ENCODE peak calls at places on chromosomes 16 and 17, in four cellular contexts. I is non-pigmented ciliary epithelial cell, K is KBM-7, L is ecto neural progenitor cell. V is an unnamed sample.

GRCh38 chr16:21302454-21302853 is 24.4 kb upstream of the CRYM start:
- DNase-seq in K (no peak), I (no peak), L (no peak), V (no peak)

GRCh38 chr16:72721981-72722380 is 325.9 kb downstream of the ZFHX3 start:
- DNase-seq in L (no peak), I (no peak), K (no peak), V (no peak)

GRCh38 chr17:77314601-77315000 is 173.8 kb downstream of the SEC14L1 start:
- DNase-seq in K (no peak), L (no peak), I (no peak), V (no peak)

GRCh38 chr17:57567278-57567677 is 177.8 kb downstream of the CCDC182 start:
- DNase-seq in L (no peak), I (no peak), K (no peak), V (no peak)

GRCh38 chr17:61155590-61156181 is 244.0 kb upstream of the TBX2 start:
- DNase-seq in I (no peak), L (no peak), K (no peak), V (no peak)

GRCh38 chr17:5413682-5414081 is 5.8 kb downstream of the NUP88 start:
- DNase-seq in L (no peak), I (no peak), K (no peak), V (no peak)

GRCh38 chr16:23306199-23307100 is 4.3 kb downstream of the SCNN1B start:
- DNase-seq in I (no peak), K (no peak), L (no peak), V (no peak)

GRCh38 chr16:23362460-23363317 is 60.6 kb downstream of the SCNN1B start:
- DNase-seq in L (no peak), K (no peak), I (no peak), V (no peak)

GRCh38 chr17:55286681-55287589 is 22.2 kb downstream of the HLF start:
- DNase-seq in I (no peak), L (no peak), K (no peak), V (no peak)

GRCh38 chr17:55674107-55674506 is 48.6 kb downstream of the TMEM100 start:
- DNase-seq in K (no peak), I (no peak), L (no peak), V (no peak)

GRCh38 chr17:50507871-50508572 is at the start of gene MYCBPAP:
- DNase-seq in I (no peak), L (peak), K (peak), V (peak)

GRCh38 chr16:2752035-2752849 is at the start of gene SRRM2:
- DNase-seq in K (peak), L (peak), I (peak), V (peak)

GRCh38 chr16:87657621-87658192 is 55.4 kb downstream of the JPH3 start:
- DNase-seq in I (no peak), K (peak), L (no peak), V (no peak)

GRCh38 chr17:76736349-76737081 is 616 bp downstream of the SRSF2 start:
- DNase-seq in L (peak), K (peak), I (no peak), V (no peak)

GRCh38 chr16:31330553-31330890 is 24.5 kb upstream of the ITGAX start:
- DNase-seq in I (no peak), K (no peak), L (no peak), V (no peak)

GRCh38 chr17:80821546-80821945 is 170.1 kb upstream of the CHMP6 start:
- DNase-seq in L (no peak), I (no peak), K (no peak), V (no peak)

GRCh38 chr17:55567240-55568216 is 56.3 kb upstream of the SMIM36 start:
- DNase-seq in K (no peak), I (no peak), L (no peak), V (no peak)

GRCh38 chr16:17246974-17247718 is 223.6 kb downstream of the XYLT1 start:
- DNase-seq in I (no peak), L (no peak), K (no peak), V (no peak)

V was measured in GM12878.